ENCODE peak calls at places on chromosome 11, in four cellular contexts. K is PC-9, M is stomach, L is left ventricle myocardium inferior. J is an unnamed sample.

GRCh38 chr11:45532552-45532951 is 132.9 kb downstream of the CHST1 start:
- DNase-seq in K (no peak), M (no peak), L (no peak), J (no peak)

GRCh38 chr11:19422257-19422656 is 181.5 kb upstream of the E2F8 start:
- DNase-seq in K (no peak), M (no peak), L (no peak), J (no peak)

GRCh38 chr11:3803726-3804510 is 4.4 kb upstream of the PGAP2 start:
- DNase-seq in K (no peak), M (no peak), L (no peak), J (no peak)

GRCh38 chr11:22169833-22170232 is 23.1 kb upstream of the ANO5 start:
- DNase-seq in K (no peak), M (no peak), L (no peak), J (no peak)

GRCh38 chr11:65353376-65353775 is 1.2 kb upstream of the TIGD3 start:
- DNase-seq in K (no peak), M (no peak), L (no peak), J (no peak)

GRCh38 chr11:6443269-6444003 is 2.6 kb upstream of the HPX start:
- DNase-seq in K (no peak), M (peak), L (peak), J (no peak)

GRCh38 chr11:118341749-118342489 is 586 bp downstream of the CD3D start:
- DNase-seq in K (no peak), M (no peak), L (no peak), J (no peak)

GRCh38 chr11:73493838-73494598 is 103.9 kb downstream of the FAM168A start:
- DNase-seq in K (peak), M (no peak), L (no peak), J (peak)

GRCh38 chr11:57493507-57494503 is 21.7 kb downstream of the SLC43A1 start:
- DNase-seq in K (peak), M (peak), L (peak), J (no peak)

GRCh38 chr11:72048718-72049460 is 31.5 kb downstream of the NUMA1 start:
- DNase-seq in K (no peak), M (no peak), L (no peak), J (no peak)

GRCh38 chr11:32210601-32211000 is 119.7 kb downstream of the RCN1 start:
- DNase-seq in K (no peak), M (no peak), L (no peak), J (no peak)

GRCh38 chr11:121741316-121741715 is 288.5 kb upstream of the SORL1-AS1 start:
- DNase-seq in K (no peak), M (no peak), L (peak), J (no peak)
- H3K27ac ChIP-seq in K (no peak), M (peak), L (peak), J (no peak)

GRCh38 chr11:132100583-132100982 is 730.2 kb downstream of the NTM start:
- DNase-seq in K (no peak), M (no peak), L (no peak), J (no peak)
- H3K27ac ChIP-seq in K (no peak), M (no peak), L (no peak), J (no peak)

DNA sequence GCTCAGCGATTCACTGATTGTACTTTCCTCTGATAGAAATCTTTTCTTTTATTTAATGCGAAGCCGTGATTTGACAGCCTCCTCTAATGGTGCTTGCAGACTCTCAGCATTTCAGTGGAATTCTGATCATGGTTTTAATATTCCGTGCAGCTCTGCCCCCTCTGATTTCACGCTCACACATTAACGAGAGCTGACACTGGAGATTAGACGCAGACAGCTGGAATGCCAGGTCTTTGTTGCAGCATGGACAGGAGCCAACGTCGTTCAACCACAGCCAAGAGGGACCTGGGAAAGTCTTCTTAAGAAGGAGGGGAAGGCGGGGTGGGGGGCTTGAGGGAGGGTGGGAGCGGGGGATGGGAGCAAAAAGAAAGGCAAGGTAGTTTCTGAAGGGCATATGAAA is 186.4 kb downstream of the BLID start:
- DNase-seq in K (no peak), M (no peak), L (peak), J (no peak)
- H3K27ac ChIP-seq in K (no peak), M (no peak), L (peak), J (no peak)

GRCh38 chr11:119741369-119742262 is 12.6 kb upstream of the NECTIN1 start:
- DNase-seq in K (no peak), M (peak), L (peak), J (no peak)

GRCh38 chr11:119737678-119738439 is 8.9 kb upstream of the NECTIN1 start:
- DNase-seq in K (no peak), M (no peak), L (no peak), J (no peak)

GRCh38 chr11:119739975-119740374 is 11.0 kb upstream of the NECTIN1 start:
- DNase-seq in K (no peak), M (peak), L (no peak), J (no peak)

GRCh38 chr11:119742263-119742861 is 13.4 kb upstream of the NECTIN1 start:
- DNase-seq in K (no peak), M (no peak), L (no peak), J (no peak)

GRCh38 chr11:119739021-119739703 is 10.2 kb upstream of the NECTIN1 start:
- DNase-seq in K (no peak), M (no peak), L (no peak), J (no peak)
- H3K27ac ChIP-seq in K (no peak), M (no peak), L (no peak), J (no peak)

DNA sequence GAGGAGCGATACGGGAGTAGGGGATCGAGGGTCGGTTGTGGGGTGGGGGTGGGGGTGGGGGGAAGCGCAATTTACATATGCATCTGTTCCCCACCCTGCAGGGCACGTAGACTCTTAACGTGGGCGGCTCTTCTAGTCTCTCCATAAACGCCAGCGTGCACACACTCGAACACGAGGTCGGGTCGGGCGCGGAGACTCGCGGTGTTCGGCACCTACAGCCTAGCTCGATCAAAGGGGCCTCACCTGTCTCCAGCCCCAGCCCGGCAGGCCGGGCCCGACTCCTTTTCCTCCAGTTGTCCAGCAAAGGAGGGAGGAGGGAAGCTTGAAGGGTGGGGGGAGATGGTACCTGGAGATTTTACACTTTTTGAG is 535 bp downstream of the DCUN1D5 start:
- DNase-seq in K (no peak), M (peak), L (peak), J (no peak)
- H3K27ac ChIP-seq in K (peak), M (peak), L (peak), J (peak)

DNA sequence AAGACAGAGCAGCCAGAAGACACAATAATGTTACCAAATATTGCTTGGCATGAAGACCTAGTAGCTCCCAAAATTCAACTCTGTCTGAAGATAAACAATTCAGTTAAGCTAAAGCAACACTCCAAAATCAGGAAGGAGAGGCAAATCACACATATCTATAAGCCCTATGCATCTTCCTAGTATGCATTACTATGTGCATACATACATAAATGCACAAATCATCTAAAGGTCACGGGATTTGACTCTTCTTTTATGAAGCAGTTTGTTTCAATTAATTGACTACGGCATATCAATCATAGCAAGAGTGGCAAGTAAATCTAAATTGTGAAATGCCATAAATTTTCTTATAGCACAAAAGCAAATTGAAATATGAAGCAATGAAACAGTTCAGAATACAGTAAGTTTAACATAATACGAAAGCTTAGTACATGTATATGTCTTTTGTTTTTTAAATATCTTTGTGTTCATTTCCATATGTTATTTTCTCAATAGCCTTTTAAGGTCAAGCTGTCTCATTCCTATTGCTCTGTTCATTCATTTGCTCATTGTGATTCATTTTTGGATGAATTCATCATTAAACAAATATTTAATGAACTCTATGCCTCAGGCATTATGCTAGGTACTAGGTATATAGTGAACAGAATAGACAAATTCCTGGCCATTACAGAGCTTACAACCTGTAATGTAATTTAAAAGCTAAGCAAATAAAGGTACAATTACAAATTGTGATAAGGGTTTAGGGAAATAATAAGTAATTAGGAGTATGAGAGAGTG is 540.4 kb downstream of the DLG2 start:
- DNase-seq in K (peak), M (no peak), L (no peak), J (peak)
- H3K27ac ChIP-seq in K (peak), M (no peak), L (no peak), J (no peak)

J was measured in epithelial cell of prostate.